ENCODE peak calls at places on chromosomes 4 and X, in five cellular contexts. J is mesenchymal stem cell, I is IMR-90, Y is neuronal stem cell, Z is H1. S is an unnamed sample.

GRCh38 chrX:153944140-153944799 is at the start of gene RENBP:
- DNase-seq in I (no peak), J (no peak), Y (no peak), Z (no peak), S (no peak)

GRCh38 chr4:173264245-173264959 is 69.8 kb downstream of the HMGB2 start:
- DNase-seq in Y (no peak), Z (no peak), J (peak), I (peak), S (no peak)

GRCh38 chrX:114976321-114976720 is 41.1 kb downstream of the IL13RA2 start:
- DNase-seq in I (peak), Y (no peak), J (peak), Z (no peak), S (peak)

GRCh38 chrX:119686087-119686639 is 6.8 kb downstream of the SEPTIN6 start:
- DNase-seq in J (peak), I (no peak), Y (no peak), Z (no peak), S (no peak)

GRCh38 chr4:90189128-90189527 is 61.9 kb downstream of the CCSER1 start:
- DNase-seq in Z (no peak), Y (no peak), I (no peak), J (no peak), S (no peak)

GRCh38 chr4:129233691-129234090 is 137.7 kb downstream of the C4orf33 start:
- DNase-seq in Y (no peak), I (no peak), J (no peak), Z (no peak), S (no peak)

GRCh38 chr4:6377626-6378492 is 94.6 kb downstream of the PPP2R2C start:
- DNase-seq in J (no peak), I (no peak), Z (no peak), Y (peak), S (no peak)

GRCh38 chrX:139554367-139554766 is 23.8 kb downstream of the F9 start:
- DNase-seq in Y (no peak), I (no peak), J (no peak), Z (no peak), S (no peak)

GRCh38 chr4:40275065-40275464 is 60.1 kb upstream of the CHRNA9 start:
- DNase-seq in Y (no peak), J (no peak), I (no peak), Z (no peak), S (no peak)

GRCh38 chrX:19739683-19740082 is 147.7 kb downstream of the SH3KBP1 start:
- DNase-seq in I (peak), Z (peak), Y (peak), J (peak), S (peak)

GRCh38 chrX:69096963-69097362 is 68.3 kb downstream of the PJA1 start:
- DNase-seq in Z (no peak), Y (no peak), J (no peak), I (no peak), S (no peak)

GRCh38 chr4:76822294-76822693 is 75.7 kb downstream of the SOWAHB start:
- DNase-seq in Y (no peak), Z (no peak), I (no peak), J (no peak), S (no peak)

GRCh38 chr4:53321151-53321987 is 44.5 kb downstream of the SCFD2 start:
- DNase-seq in I (peak), J (peak), Y (no peak), Z (no peak), S (peak)

GRCh38 chrX:139429913-139430312 is 100.6 kb upstream of the F9 start:
- DNase-seq in Y (no peak), J (no peak), Z (no peak), I (no peak), S (no peak)

GRCh38 chr4:57053508-57053907 is 56.7 kb downstream of the IGFBP7 start:
- DNase-seq in Y (no peak), Z (no peak), I (peak), J (peak), S (no peak)

GRCh38 chr4:2258091-2259035 is 3.5 kb downstream of the MXD4 start:
- DNase-seq in Y (no peak), I (no peak), Z (no peak), J (no peak), S (no peak)

GRCh38 chrX:48531359-48531954 is 8.1 kb upstream of the TBC1D25 start:
- DNase-seq in Y (no peak), I (peak), J (peak), Z (no peak), S (peak)

GRCh38 chrX:9207142-9207541 is 173.2 kb upstream of the FAM9B start:
- DNase-seq in Y (no peak), J (no peak), I (peak), Z (no peak), S (no peak)

GRCh38 chrX:130869239-130869638 is 33.8 kb downstream of the ENOX2 start:
- DNase-seq in J (no peak), Y (no peak), Z (no peak), I (no peak), S (no peak)

GRCh38 chrX:107684956-107685385 is 56.7 kb downstream of the PRPS1 start:
- DNase-seq in Y (no peak), I (no peak), Z (no peak), J (peak), S (no peak)

GRCh38 chr4:41268024-41268423 is 11.3 kb downstream of the UCHL1 start:
- DNase-seq in Z (no peak), J (no peak), I (no peak), Y (no peak), S (no peak)

GRCh38 chr4:176185068-176185467 is 10.3 kb downstream of the SPATA4 start:
- DNase-seq in I (peak), Y (no peak), J (peak), Z (no peak), S (no peak)

GRCh38 chr4:184824081-184824775 is 1.5 kb downstream of the ACSL1 start:
- DNase-seq in Z (no peak), J (peak), Y (no peak), I (peak), S (no peak)

GRCh38 chr4:184824776-184825393 is 883 bp downstream of the ACSL1 start:
- DNase-seq in Y (no peak), J (peak), I (no peak), Z (no peak), S (no peak)

GRCh38 chr4:184821242-184821641 is 4.5 kb downstream of the ACSL1 start:
- DNase-seq in Z (no peak), Y (no peak), I (no peak), J (no peak), S (no peak)

GRCh38 chr4:184819786-184820185 is 6.0 kb downstream of the ACSL1 start:
- DNase-seq in I (no peak), J (no peak), Z (no peak), Y (no peak), S (no peak)

DNA sequence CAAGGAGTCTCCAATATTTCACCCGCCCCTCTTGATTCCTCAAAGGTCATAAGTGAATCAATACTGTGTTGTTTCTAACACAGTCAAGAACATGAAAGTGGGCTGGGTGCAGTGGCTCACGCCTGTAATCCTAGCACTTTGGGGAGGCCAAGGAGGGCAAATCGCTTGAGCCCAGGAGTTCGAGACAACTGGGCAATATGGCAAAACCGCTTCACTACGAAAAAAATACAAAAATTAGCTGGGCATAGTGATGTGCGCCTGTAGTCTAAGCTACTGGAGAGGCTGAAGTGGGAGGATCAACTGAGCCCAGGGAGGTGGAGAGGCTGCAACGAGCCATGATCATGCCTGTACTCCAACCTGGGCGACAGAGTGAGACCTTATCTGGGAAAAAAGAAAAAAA is 3.4 kb downstream of the ACSL1 start:
- DNase-seq in J (no peak), Y (no peak), Z (no peak), I (no peak), S (no peak)
- H3K4me3 ChIP-seq in J (no peak), Y (no peak), Z (no peak), I (no peak), S (no peak)

GRCh38 chrX:150436200-150436599 is 73.1 kb downstream of the MAMLD1 start:
- DNase-seq in I (peak), Y (no peak), J (no peak), Z (no peak), S (no peak)

GRCh38 chrX:150438165-150438564 is 75.0 kb downstream of the MAMLD1 start:
- DNase-seq in Z (no peak), I (peak), Y (no peak), J (no peak), S (peak)
- H3K18ac ChIP-seq in Z (no peak), I (no peak), Y (no peak), J (no peak), S (no peak)

GRCh38 chrX:40106677-40107290 is 9.0 kb upstream of the BCOR start:
- DNase-seq in I (no peak), Y (no peak), Z (no peak), J (peak), S (no peak)

GRCh38 chrX:40105016-40105790 is 7.4 kb upstream of the BCOR start:
- DNase-seq in Z (peak), I (no peak), Y (no peak), J (peak), S (peak)

GRCh38 chrX:40104649-40105015 is 6.9 kb upstream of the BCOR start:
- DNase-seq in J (peak), Y (no peak), Z (no peak), I (peak), S (peak)

GRCh38 chrX:40107291-40108083 is 9.7 kb upstream of the BCOR start:
- DNase-seq in J (peak), I (no peak), Z (peak), Y (no peak), S (no peak)

DNA sequence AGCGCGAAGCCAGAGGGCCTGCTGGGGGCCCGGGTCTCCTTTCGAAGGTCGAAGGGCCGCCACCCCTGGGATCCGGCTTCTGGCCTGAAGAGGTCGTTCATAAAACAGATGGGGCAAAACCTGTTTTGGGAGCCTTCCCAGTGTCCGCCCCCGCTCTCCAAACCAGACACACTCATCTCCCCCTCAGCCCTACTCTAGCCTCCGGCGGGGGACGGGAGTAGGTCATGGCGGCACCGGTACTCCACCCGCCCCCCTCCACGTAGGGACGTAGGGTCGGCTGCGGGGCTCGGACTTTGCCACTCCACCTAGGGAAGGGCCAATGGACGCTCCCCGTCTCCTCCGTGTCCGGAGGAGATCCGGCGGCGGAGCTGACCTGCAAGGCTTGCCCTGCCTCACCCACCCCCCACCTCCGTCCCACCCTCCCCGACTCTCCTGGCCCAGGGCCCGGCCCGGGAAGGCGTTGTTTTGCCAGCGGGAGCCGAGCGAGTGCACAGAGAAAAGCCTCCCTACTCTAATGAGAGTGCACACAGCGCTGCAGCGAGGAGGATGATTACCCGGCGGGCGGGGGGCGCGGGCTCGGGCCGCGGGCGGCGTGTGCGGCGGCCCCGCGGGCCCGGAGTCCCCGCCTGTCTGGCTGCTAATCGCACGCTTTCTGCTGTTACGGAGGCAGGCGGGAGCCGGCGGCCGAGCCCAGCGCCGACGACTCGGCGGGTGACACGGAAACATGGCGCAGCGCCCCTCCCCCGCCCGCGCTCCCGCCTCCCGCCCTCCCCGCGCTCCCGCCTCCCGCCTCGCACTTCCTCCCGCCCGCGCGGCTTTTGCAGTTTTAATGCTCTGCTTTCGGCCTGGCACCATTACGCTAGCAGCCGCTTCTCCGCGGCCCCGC is 8.3 kb upstream of the BCOR start:
- DNase-seq in J (peak), Z (peak), I (no peak), Y (no peak), S (peak)
- H3K14ac ChIP-seq in J (no peak), Z (no peak), I (no peak), Y (no peak), S (no peak)

DNA sequence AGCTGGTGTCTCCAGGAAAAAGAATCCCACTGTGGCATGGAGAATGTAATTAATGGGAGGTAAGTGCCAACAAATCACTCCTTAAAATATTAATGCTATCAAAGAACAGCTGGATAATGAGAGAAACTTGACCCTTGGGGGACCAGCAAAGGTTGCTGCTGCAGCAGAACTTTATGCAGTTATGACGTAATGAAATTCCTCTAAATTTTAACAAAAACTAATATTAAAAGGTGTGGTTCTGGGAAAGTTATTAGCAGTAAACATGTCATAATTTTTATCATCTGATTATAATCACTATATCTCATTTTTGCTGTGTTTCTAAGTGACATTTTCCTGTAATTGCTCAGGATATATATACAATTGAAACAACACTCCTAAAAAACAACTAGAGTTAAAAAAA is 1.7 kb upstream of the SHISA3 start:
- DNase-seq in I (no peak), J (no peak), Y (no peak), Z (no peak), S (no peak)
- H3K4me3 ChIP-seq in I (no peak), J (no peak), Y (no peak), Z (no peak), S (no peak)

DNA sequence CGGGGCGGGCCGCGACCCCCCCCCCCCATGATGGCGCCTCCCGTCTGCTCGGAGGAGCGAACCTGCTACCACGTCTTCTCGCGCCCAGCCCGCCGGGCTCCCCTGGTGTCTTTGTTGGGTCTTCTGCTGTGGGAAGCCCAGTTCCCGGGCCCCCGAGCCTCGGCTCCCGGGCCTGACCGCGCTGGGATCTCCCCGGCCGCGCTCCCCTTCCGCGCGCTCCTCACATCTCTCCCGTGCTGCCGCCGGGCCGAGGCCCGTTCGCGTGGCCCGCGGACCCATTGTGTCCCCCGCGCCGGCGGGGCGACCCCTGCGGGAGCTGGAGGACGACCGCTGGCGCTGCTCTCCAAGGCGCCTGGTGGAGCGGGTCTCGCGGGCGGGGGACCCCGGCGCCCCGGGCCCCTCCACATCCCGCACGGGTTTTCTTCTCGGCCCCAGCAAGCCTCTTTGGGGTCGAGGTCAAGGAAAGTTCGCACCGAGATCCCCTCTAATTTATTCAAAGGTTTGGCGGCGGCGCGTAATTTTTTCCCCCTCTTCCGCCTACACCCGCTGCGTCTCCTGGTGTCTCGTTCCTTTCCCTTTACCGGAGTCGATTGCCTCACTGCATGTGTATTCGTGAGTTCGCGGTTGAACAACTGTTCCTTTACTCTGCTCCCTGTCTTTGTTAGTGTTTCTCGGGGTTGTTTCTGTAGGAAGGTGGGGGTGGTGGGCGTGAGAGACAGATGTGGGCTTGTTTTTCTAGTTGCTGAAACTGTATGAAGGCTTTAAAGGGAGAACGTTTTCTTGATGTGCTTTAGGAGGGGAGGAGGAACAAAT is 762 bp downstream of the SMAD1 start:
- DNase-seq in J (peak), I (peak), Y (peak), Z (peak), S (peak)
- H3K18ac ChIP-seq in J (peak), I (peak), Y (peak), Z (peak), S (peak)

GRCh38 chr4:55395218-55395528 is 584 bp upstream of the TMEM165 start:
- DNase-seq in Z (no peak), I (no peak), Y (no peak), J (no peak), S (no peak)
- H3K14ac ChIP-seq in Z (no peak), I (peak), Y (no peak), J (no peak), S (no peak)

GRCh38 chrX:80022363-80023031 is 7.9 kb downstream of the TBX22 start:
- DNase-seq in Z (peak), J (no peak), I (no peak), Y (peak), S (no peak)
- H3K4me3 ChIP-seq in Z (peak), J (no peak), I (no peak), Y (peak), S (peak)

GRCh38 chrX:149831473-149831872 is 49.5 kb upstream of the MAGEA8 start:
- DNase-seq in J (no peak), Y (no peak), Z (no peak), I (no peak), S (no peak)

GRCh38 chrX:149830192-149830873 is 48.6 kb downstream of the MAGEA9 start:
- DNase-seq in Y (peak), J (peak), Z (peak), I (peak), S (no peak)

GRCh38 chrX:149825424-149825823 is 43.7 kb downstream of the MAGEA9 start:
- DNase-seq in Z (peak), I (no peak), Y (no peak), J (peak), S (no peak)

GRCh38 chrX:149827254-149827653 is 45.5 kb downstream of the MAGEA9 start:
- DNase-seq in Y (no peak), Z (no peak), I (no peak), J (no peak), S (no peak)

DNA sequence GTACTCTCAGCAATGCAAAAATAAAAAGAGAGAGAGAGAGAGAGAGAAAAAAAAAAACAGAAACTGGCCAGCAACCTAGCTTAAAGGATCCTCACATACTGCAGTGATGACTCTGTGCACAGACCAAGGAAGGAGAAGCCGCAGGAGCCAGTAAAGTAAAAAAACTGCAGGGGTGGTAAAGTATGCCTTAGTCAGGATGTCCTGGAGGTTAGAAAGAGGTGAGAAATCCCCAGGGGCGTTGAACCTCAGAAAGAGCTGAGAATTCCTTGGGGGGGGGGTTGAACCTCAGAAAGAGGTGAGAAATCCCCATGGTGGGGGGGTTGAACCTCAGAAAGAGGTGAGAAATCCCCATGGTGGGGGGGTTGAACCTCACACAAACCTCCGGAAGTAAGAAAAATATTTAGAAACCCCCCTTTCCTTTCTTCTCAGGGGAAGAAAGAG is 48.0 kb downstream of the MAGEA9 start:
- DNase-seq in Z (no peak), Y (peak), J (peak), I (peak), S (no peak)
- H3K18ac ChIP-seq in Z (no peak), Y (no peak), J (no peak), I (no peak), S (no peak)